ENCODE peak calls at places on chromosomes 11 and 22, in five cellular contexts. A is mammary epithelial cell, S is hepatocyte, B is astrocyte, L is GM23338. G is an unnamed sample.
A peak's percentile ranks its signal among the peaks of the same experiment; 100 is the strongest.

GRCh38 chr11:64146036-64146943 is 19.6 kb downstream of the MACROD1 start:
- DNase-seq in A (peak; percentile 17), S (peak; percentile 64), B (no peak), L (peak; percentile 88), G (peak; percentile 59)

GRCh38 chr11:93908689-93909088 is 58.3 kb upstream of the VSTM5 start:
- DNase-seq in A (peak; percentile 76), S (no peak), B (peak; percentile 94), L (peak; percentile 19), G (peak; percentile 86)

GRCh38 chr22:50526849-50527801 is 1.7 kb upstream of the SCO2 start:
- DNase-seq in A (no peak), S (no peak), B (no peak), L (peak; percentile 67), G (no peak)

GRCh38 chr11:1917523-1918435 is 1.7 kb upstream of the TNNT3 start:
- DNase-seq in A (no peak), S (no peak), B (no peak), L (peak; percentile 59), G (peak; percentile 12)

GRCh38 chr11:10540546-10540914 is 457 bp downstream of the RNF141 start:
- DNase-seq in A (peak; percentile 46), S (peak; percentile 71), B (peak; percentile 26), L (peak; percentile 58), G (no peak)

GRCh38 chr11:88631497-88631896 is 294.0 kb upstream of the CTSC start:
- DNase-seq in A (peak; percentile 58), S (peak; percentile 12), B (peak; percentile 20), L (peak; percentile 25), G (peak; percentile 48)

GRCh38 chr11:67344264-67344663 is 9.1 kb downstream of the POLD4 start:
- DNase-seq in A (no peak), S (no peak), B (no peak), L (no peak), G (no peak)

GRCh38 chr22:42645341-42645937 is 3.8 kb downstream of the CYB5R3 start:
- DNase-seq in A (no peak), S (no peak), B (no peak), L (no peak), G (peak; percentile 77)

GRCh38 chr22:40385041-40385782 is 14.8 kb downstream of the SGSM3 start:
- DNase-seq in A (no peak), S (no peak), B (no peak), L (no peak), G (no peak)

GRCh38 chr11:119025978-119026766 is 4.5 kb downstream of the SLC37A4 start:
- DNase-seq in A (no peak), S (peak; percentile 24), B (no peak), L (no peak), G (no peak)

GRCh38 chr11:12573707-12574106 is 100.5 kb upstream of the TEAD1 start:
- DNase-seq in A (no peak), S (no peak), B (no peak), L (no peak), G (no peak)

GRCh38 chr11:38330578-38330977 is 1732.5 kb upstream of the RAG2 start:
- DNase-seq in A (no peak), S (no peak), B (no peak), L (no peak), G (no peak)

GRCh38 chr11:96899971-96900370 is 510.2 kb downstream of the JRKL start:
- DNase-seq in A (no peak), S (no peak), B (no peak), L (no peak), G (no peak)

GRCh38 chr11:119236490-119236889 is 30.4 kb downstream of the CBL start:
- DNase-seq in A (no peak), S (no peak), B (peak; percentile 15), L (no peak), G (peak; percentile 40)

GRCh38 chr11:2801711-2802388 is 83.7 kb downstream of the CDKN1C start:
- DNase-seq in A (no peak), S (no peak), B (no peak), L (no peak), G (no peak)

GRCh38 chr11:61928606-61929005 is 11.2 kb upstream of the RAB3IL1 start:
- DNase-seq in A (no peak), S (no peak), B (no peak), L (no peak), G (peak; percentile 63)

GRCh38 chr11:80331694-80332093 is 890.9 kb upstream of the TENM4 start:
- DNase-seq in A (no peak), S (no peak), B (no peak), L (no peak), G (no peak)

GRCh38 chr11:82733444-82734119 is at the start of gene FAM181B:
- DNase-seq in A (peak; percentile 32), S (peak; percentile 82), B (no peak), L (peak; percentile 93), G (peak; percentile 44)

GRCh38 chr22:43743929-43744643 is 68.0 kb downstream of the EFCAB6 start:
- DNase-seq in A (no peak), S (no peak), B (no peak), L (no peak), G (no peak)

GRCh38 chr11:132139181-132139580 is 768.8 kb downstream of the NTM start:
- DNase-seq in A (no peak), S (no peak), B (no peak), L (no peak), G (peak; percentile 10)

GRCh38 chr11:9004310-9004945 is 627 bp upstream of the NRIP3 start:
- DNase-seq in A (no peak), S (peak; percentile 32), B (no peak), L (peak; percentile 82), G (no peak)

GRCh38 chr22:26751217-26751616 is 93.8 kb downstream of the MIAT start:
- DNase-seq in A (no peak), S (peak; percentile 19), B (peak; percentile 40), L (peak; percentile 99), G (no peak)

GRCh38 chr11:19715373-19715772 is 2.7 kb downstream of the NAV2 start:
- DNase-seq in A (peak; percentile 95), S (peak; percentile 73), B (peak; percentile 93), L (no peak), G (peak; percentile 96)

GRCh38 chr11:126482586-126483108 is 127.2 kb downstream of the ST3GAL4 start:
- DNase-seq in A (peak; percentile 23), S (no peak), B (no peak), L (no peak), G (peak; percentile 36)

GRCh38 chr11:73072935-73073481 is 69.1 kb downstream of the FCHSD2 start:
- DNase-seq in A (peak; percentile 17), S (peak; percentile 29), B (no peak), L (no peak), G (peak; percentile 43)

GRCh38 chr11:77029829-77030228 is 4.4 kb upstream of the B3GNT6 start:
- DNase-seq in A (no peak), S (no peak), B (no peak), L (no peak), G (no peak)
- TF ChIP-seq EZH2 in A (no peak), S (no peak), B (no peak), L (no peak), G (no peak)

GRCh38 chr22:29207562-29208501 is 2.1 kb downstream of the EMID1 start:
- DNase-seq in A (no peak), S (no peak), B (no peak), L (no peak), G (no peak)

GRCh38 chr22:29205260-29205597 is 467 bp upstream of the EMID1 start:
- DNase-seq in A (no peak), S (no peak), B (no peak), L (peak; percentile 50), G (no peak)

GRCh38 chr22:29207231-29207550 is 1.5 kb downstream of the EMID1 start:
- DNase-seq in A (no peak), S (no peak), B (no peak), L (no peak), G (no peak)

GRCh38 chr22:29205598-29206371 is at the start of gene EMID1:
- DNase-seq in A (no peak), S (peak; percentile 81), B (no peak), L (peak; percentile 67), G (peak; percentile 57)

GRCh38 chr22:29206372-29207230 is 905 bp downstream of the EMID1 start:
- DNase-seq in A (no peak), S (no peak), B (no peak), L (no peak), G (no peak)
- TF ChIP-seq EZH2 in A (no peak), S (no peak), B (peak; percentile 21), L (no peak), G (peak; percentile 89)

GRCh38 chr22:49381595-49382450 is 445.9 kb downstream of the BRD1 start:
- DNase-seq in A (no peak), S (no peak), B (no peak), L (no peak), G (no peak)

GRCh38 chr22:49380828-49381114 is 446.9 kb downstream of the BRD1 start:
- DNase-seq in A (no peak), S (no peak), B (no peak), L (no peak), G (no peak)

GRCh38 chr22:49382451-49382735 is 445.3 kb downstream of the BRD1 start:
- DNase-seq in A (no peak), S (no peak), B (no peak), L (no peak), G (no peak)

GRCh38 chr22:49377306-49377705 is 450.4 kb downstream of the BRD1 start:
- DNase-seq in A (no peak), S (no peak), B (no peak), L (no peak), G (no peak)

DNA sequence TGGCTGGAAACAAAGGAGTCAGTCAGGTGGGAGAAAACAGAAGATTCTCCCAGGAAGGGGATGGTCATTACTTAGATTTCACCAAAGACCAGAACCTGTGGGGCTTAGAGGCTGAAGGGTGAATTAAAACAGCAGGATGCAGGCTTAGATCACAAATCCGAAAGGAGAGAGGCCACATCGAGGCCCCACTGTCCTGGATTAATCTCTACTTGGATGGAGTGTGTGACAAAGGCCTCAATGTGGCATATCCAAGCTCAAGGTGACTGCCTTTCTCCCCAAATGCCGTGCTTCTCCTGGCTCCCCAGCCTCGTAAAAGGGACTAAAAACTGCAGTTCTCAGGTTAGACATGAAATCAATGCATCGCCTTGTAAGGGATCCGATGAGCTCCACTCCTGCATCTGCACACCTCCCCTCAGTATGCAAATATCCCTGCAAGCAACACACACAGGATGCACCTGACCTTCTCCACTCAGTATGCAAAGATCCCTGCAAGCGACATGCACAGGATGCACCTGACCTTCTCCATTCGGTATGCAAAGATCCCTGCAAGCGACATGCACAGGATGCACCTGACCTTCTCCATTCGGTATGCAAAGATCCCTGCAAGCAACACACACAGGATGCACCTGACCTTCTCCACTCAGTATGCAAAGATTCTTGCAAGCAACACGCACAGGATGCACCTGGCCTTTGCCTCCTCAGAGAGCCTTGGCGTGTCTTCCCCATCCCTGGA is 447.4 kb downstream of the BRD1 start:
- DNase-seq in A (no peak), S (no peak), B (no peak), L (no peak), G (no peak)
- TF ChIP-seq EZH2 in A (no peak), S (no peak), B (no peak), L (no peak), G (no peak)

GRCh38 chr11:17719940-17720795 is 797 bp downstream of the MYOD1 start:
- DNase-seq in A (no peak), S (peak; percentile 46), B (peak; percentile 19), L (peak; percentile 79), G (peak; percentile 23)

GRCh38 chr11:17716807-17717206 is 2.6 kb upstream of the MYOD1 start:
- DNase-seq in A (no peak), S (no peak), B (no peak), L (no peak), G (no peak)

GRCh38 chr11:17718015-17718414 is 1.4 kb upstream of the MYOD1 start:
- DNase-seq in A (no peak), S (no peak), B (no peak), L (no peak), G (no peak)

GRCh38 chr11:17719028-17719939 is at the start of gene MYOD1:
- DNase-seq in A (no peak), S (no peak), B (peak; percentile 10), L (peak; percentile 79), G (peak; percentile 21)

GRCh38 chr11:17718510-17718962 is 835 bp upstream of the MYOD1 start:
- DNase-seq in A (no peak), S (no peak), B (no peak), L (peak; percentile 38), G (no peak)
- TF ChIP-seq EZH2 in A (no peak), S (no peak), B (no peak), L (peak; percentile 64), G (no peak)